ENCODE peak calls at places on chromosomes 2 and 18, in four cellular contexts. O is IMR-90, M is H9, S is H1. R is an unnamed sample.

GRCh38 chr2:149418065-149418464 is 87.7 kb downstream of the LYPD6 start:
- DNase-seq in S (no peak), M (no peak), O (no peak), R (no peak)

GRCh38 chr2:119025013-119025412 is 83.0 kb downstream of the MARCO start:
- DNase-seq in M (no peak), S (peak), O (no peak), R (no peak)

GRCh38 chr2:207504513-207505171 is 25.1 kb upstream of the CREB1 start:
- DNase-seq in O (peak), M (no peak), S (no peak), R (peak)

GRCh38 chr2:231393149-231394131 is 2.1 kb upstream of the B3GNT7 start:
- DNase-seq in O (no peak), M (peak), S (no peak), R (peak)

GRCh38 chr2:189179607-189179979 is at the start of gene COL5A2:
- DNase-seq in M (peak), O (peak), S (no peak), R (peak)

GRCh38 chr2:119428488-119429224 is 3.0 kb upstream of the TMEM37 start:
- DNase-seq in M (peak), O (no peak), S (no peak), R (no peak)

GRCh38 chr2:12106440-12107080 is 360.1 kb downstream of the LPIN1 start:
- DNase-seq in O (peak), S (no peak), M (no peak), R (no peak)

GRCh38 chr2:33433279-33434235 is 42.9 kb upstream of the RASGRP3 start:
- DNase-seq in M (no peak), O (no peak), S (no peak), R (no peak)

GRCh38 chr2:137252934-137253333 is 487.6 kb downstream of the THSD7B start:
- DNase-seq in M (no peak), O (no peak), S (no peak), R (no peak)

GRCh38 chr2:28648147-28648546 is 103.5 kb upstream of the PPP1CB start:
- DNase-seq in O (no peak), M (no peak), S (no peak), R (no peak)

GRCh38 chr2:216992056-216992455 is 132.2 kb upstream of the TNP1 start:
- DNase-seq in S (no peak), O (no peak), M (no peak), R (no peak)

GRCh38 chr18:32714571-32715148 is 58.2 kb downstream of the KLHL14 start:
- DNase-seq in S (peak), M (peak), O (peak), R (peak)

GRCh38 chr18:54480616-54481015 is 110.4 kb upstream of the DYNAP start:
- DNase-seq in S (no peak), O (no peak), M (peak), R (peak)

GRCh38 chr2:201984800-201985525 is 48.7 kb upstream of the FZD7 start:
- DNase-seq in O (no peak), M (no peak), S (no peak), R (no peak)

GRCh38 chr2:23525137-23525765 is 140.3 kb downstream of the KLHL29 start:
- DNase-seq in S (no peak), M (no peak), O (no peak), R (no peak)

GRCh38 chr2:233761040-233761769 is 1.1 kb downstream of the UGT1A1 start:
- DNase-seq in M (no peak), O (peak), S (no peak), R (no peak)

GRCh38 chr2:55460562-55460961 is 40.9 kb upstream of the CCDC88A start:
- DNase-seq in S (no peak), O (peak), M (no peak), R (no peak)

GRCh38 chr2:127665267-127665893 is 9.9 kb downstream of the LIMS2 start:
- DNase-seq in S (no peak), M (no peak), O (no peak), R (no peak)

GRCh38 chr18:46630991-46631390 is 26.0 kb downstream of the LOXHD1 start:
- DNase-seq in S (no peak), O (no peak), M (no peak), R (no peak)

GRCh38 chr2:69694894-69695849 is 46.8 kb upstream of the ANXA4 start:
- DNase-seq in O (peak), S (no peak), M (no peak), R (no peak)

GRCh38 chr2:187372213-187372612 is 75.8 kb downstream of the CALCRL start:
- DNase-seq in S (no peak), O (peak), M (no peak), R (no peak)

GRCh38 chr18:33804258-33804657 is 226.2 kb downstream of the ASXL3 start:
- DNase-seq in O (peak), S (no peak), M (no peak), R (no peak)

GRCh38 chr2:232030229-232030628 is 68.7 kb downstream of the DIS3L2 start:
- DNase-seq in S (no peak), M (no peak), O (no peak), R (peak)

GRCh38 chr2:118460425-118460824 is 372.2 kb downstream of the INSIG2 start:
- DNase-seq in S (no peak), O (no peak), M (no peak), R (no peak)

GRCh38 chr2:65380243-65380642 is 52.2 kb downstream of the SPRED2 start:
- DNase-seq in O (no peak), S (no peak), M (no peak), R (no peak)

GRCh38 chr18:7760967-7761946 is 194.1 kb downstream of the PTPRM start:
- DNase-seq in S (no peak), M (no peak), O (peak), R (no peak)

GRCh38 chr2:61853848-61854434 is at the start of gene FAM161A:
- DNase-seq in O (peak), M (peak), S (peak), R (peak)

GRCh38 chr2:101063352-101063751 is 61.3 kb downstream of the RPL31 start:
- DNase-seq in O (no peak), M (no peak), S (no peak), R (no peak)

GRCh38 chr2:101064868-101065549 is 62.9 kb downstream of the RPL31 start:
- DNase-seq in O (peak), S (no peak), M (no peak), R (no peak)

GRCh38 chr2:101064505-101064867 is 62.4 kb downstream of the RPL31 start:
- DNase-seq in O (no peak), M (no peak), S (no peak), R (no peak)

GRCh38 chr2:101063753-101064502 is 61.8 kb downstream of the RPL31 start:
- DNase-seq in O (no peak), M (no peak), S (no peak), R (no peak)
- H4K8ac ChIP-seq in O (no peak), M (no peak), S (no peak), R (no peak)

GRCh38 chr2:236205867-236206645 is 37.9 kb upstream of the GBX2 start:
- DNase-seq in O (no peak), M (no peak), S (no peak), R (no peak)

GRCh38 chr2:236207472-236207871 is 39.3 kb upstream of the GBX2 start:
- DNase-seq in S (peak), M (no peak), O (no peak), R (no peak)

GRCh38 chr2:236200378-236200777 is 32.2 kb upstream of the GBX2 start:
- DNase-seq in M (no peak), O (no peak), S (no peak), R (no peak)

GRCh38 chr2:236208281-236208900 is 40.2 kb upstream of the GBX2 start:
- DNase-seq in M (no peak), O (no peak), S (peak), R (peak)

GRCh38 chr2:236204953-236205352 is 36.8 kb upstream of the GBX2 start:
- DNase-seq in S (no peak), M (no peak), O (no peak), R (no peak)
- H4K5ac ChIP-seq in S (no peak), M (no peak), O (no peak), R (no peak)

DNA sequence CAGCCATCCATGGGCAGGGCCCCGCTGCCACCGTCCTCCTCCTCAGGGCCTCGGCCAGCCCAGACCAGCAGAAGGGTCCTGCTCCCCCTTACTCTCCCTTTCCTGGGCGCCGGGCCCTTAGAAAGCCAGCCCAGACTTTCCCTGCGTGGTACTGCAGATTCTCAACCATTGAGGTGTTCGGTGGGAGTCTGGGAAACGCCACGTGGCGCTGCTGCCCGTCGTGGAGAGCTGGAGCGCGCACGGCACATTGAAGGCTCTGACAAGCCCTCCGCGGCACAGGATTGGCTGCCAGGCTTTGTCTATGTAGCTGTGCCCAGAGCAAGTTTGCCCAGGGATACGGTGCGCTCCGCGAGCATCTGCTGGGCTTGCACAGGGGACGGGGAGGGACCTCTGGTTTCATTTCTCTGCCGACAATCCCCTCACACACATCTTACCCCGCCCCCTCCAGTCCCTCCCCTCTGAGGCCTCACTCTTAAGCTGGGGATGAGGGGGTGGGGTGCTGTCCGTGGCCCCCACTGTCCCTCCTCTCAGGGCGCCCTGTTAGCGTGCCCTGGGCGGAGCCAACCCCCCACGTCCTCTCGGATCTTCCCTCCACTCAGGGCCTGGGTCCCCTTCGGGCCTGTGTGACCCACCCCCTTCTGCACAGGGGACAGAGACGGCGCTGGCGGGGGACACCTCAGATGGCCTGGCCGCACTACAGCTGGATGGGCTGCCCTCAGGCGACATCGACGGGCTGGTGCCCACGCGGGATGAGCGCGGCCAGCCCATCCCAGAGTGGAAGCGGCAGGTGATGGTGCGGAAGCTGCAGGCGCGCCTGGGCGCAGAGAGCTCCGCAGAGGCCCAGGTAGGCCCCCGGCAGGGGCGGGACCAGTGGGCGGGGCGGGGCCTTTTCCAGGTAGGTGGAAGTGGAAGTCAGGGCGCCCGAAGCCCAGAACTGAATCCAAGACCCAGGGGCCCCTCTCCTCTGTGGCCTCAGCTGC is 10.1 kb upstream of the KLHL30 start:
- DNase-seq in O (no peak), M (peak), S (peak), R (no peak)
- H2BK5ac ChIP-seq in O (no peak), M (no peak), S (no peak), R (no peak)

GRCh38 chr2:241159116-241159515 is 8.8 kb downstream of the PPP1R7 start:
- DNase-seq in S (no peak), M (no peak), O (no peak), R (no peak)

GRCh38 chr2:241163601-241164118 is 13.4 kb downstream of the PPP1R7 start:
- DNase-seq in O (no peak), S (no peak), M (no peak), R (no peak)

GRCh38 chr2:241160318-241160717 is 10.1 kb downstream of the PPP1R7 start:
- DNase-seq in M (no peak), S (no peak), O (no peak), R (no peak)

GRCh38 chr2:241158546-241158900 is 8.3 kb downstream of the PPP1R7 start:
- DNase-seq in M (no peak), S (no peak), O (no peak), R (peak)

DNA sequence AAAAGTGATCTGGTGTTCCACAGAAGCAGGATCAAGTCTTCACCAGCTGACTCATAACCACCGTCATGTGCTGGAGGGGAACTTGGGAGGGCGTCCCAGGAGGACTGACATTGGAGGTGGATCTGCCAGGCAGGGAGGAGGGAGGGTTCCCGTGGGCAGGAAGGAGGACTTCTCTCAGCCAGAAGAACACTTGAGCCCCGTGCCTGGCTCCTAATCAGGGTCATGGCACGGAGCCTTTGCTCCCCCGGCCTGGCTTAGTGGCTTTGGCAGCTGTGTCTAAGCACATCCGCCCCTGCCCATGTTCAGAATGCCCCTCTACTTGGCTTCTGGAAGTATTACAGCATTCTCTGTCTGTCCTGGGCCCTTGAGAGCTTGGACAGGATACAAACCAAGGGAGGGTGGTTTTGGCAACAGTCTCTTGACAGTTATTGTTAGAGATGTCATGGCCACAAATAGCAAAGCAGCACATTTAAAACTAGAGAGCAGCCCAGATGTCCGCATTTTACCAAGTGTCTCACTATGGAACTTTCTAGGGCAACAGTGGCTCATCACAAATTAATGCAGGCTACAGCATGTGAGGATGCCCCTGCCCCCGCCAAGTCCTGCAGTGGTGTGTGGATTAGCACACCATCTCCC is 11.5 kb downstream of the PPP1R7 start:
- DNase-seq in S (no peak), O (peak), M (no peak), R (no peak)
- H4K8ac ChIP-seq in S (no peak), O (no peak), M (no peak), R (no peak)

GRCh38 chr2:113255140-113256070 is 23.3 kb downstream of the PAX8 start:
- DNase-seq in M (no peak), S (no peak), O (peak), R (no peak)

GRCh38 chr2:113248997-113249770 is 29.5 kb downstream of the PAX8 start:
- DNase-seq in O (peak), S (peak), M (peak), R (peak)

GRCh38 chr2:113251118-113251517 is 27.6 kb downstream of the PAX8 start:
- DNase-seq in O (no peak), M (no peak), S (no peak), R (no peak)

GRCh38 chr2:113253453-113253852 is 25.3 kb downstream of the PAX8 start:
- DNase-seq in M (no peak), O (no peak), S (no peak), R (no peak)

DNA sequence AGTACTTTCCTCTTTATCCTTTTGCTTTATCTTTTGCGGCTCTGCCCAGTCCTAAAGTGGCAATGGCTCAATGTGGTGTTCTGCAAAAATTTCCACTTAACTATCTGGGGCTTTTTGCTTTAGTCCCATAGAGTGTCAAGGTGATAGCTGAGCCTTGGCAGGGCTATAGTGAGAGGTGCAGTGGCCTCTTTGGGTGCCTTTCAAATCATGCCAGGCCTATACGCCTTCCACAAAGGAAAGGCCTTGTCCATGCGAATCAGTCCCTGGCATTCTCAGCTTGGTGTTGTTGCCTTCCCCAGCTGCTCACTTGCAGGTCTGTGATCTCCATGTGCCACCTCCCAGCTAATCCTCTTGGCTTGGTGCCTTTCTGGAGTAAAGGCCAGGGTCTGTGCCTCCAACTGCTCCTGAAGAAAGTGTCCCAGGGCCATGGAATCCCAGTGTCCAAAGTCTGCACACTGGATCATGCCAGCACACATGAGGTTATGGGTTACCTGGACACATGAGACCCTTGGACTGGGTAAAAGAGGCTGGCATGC is 26.6 kb downstream of the PAX8 start:
- DNase-seq in M (no peak), O (no peak), S (no peak), R (no peak)
- H4K5ac ChIP-seq in M (no peak), O (no peak), S (no peak), R (no peak)

GRCh38 chr2:10879624-10880585 is 31.8 kb upstream of the KCNF1 start:
- DNase-seq in S (no peak), O (no peak), M (no peak), R (peak)
- H2BK5ac ChIP-seq in S (peak), O (no peak), M (no peak), R (no peak)